ENCODE peak calls at places on chromosome 1, in eight cellular contexts. H, R, S, Z, D, Q, K and V are unnamed samples.

GRCh38 chr1:51941528-51941927 is 49.0 kb downstream of the RAB3B start:
- DNase-seq in H (no peak), R (no peak), S (no peak), Z (no peak), D (no peak), Q (no peak), K (peak), V (no peak)

GRCh38 chr1:43549921-43550597 is 19.4 kb downstream of the PTPRF start:
- DNase-seq in H (peak), R (peak), S (peak), Z (no peak), D (peak), Q (peak), K (no peak), V (no peak)

GRCh38 chr1:1797731-1798341 is 19.6 kb upstream of the NADK start:
- DNase-seq in H (no peak), R (no peak), S (no peak), Z (no peak), D (no peak), Q (no peak), K (no peak), V (peak)

GRCh38 chr1:16324456-16324890 is 27.8 kb downstream of the FBXO42 start:
- DNase-seq in H (peak), R (no peak), S (no peak), Z (peak), D (no peak), Q (peak), K (peak), V (peak)

GRCh38 chr1:54804471-54805132 is 3.5 kb upstream of the TTC22 start:
- DNase-seq in H (no peak), R (no peak), S (peak), Z (no peak), D (no peak), Q (no peak), K (peak), V (peak)

GRCh38 chr1:205948000-205948399 is 4.7 kb upstream of the SLC26A9 start:
- DNase-seq in H (no peak), R (no peak), S (no peak), Z (no peak), D (no peak), Q (no peak), K (no peak), V (peak)

GRCh38 chr1:6163191-6163972 is 16.7 kb downstream of the CHD5 start:
- DNase-seq in H (no peak), R (no peak), S (no peak), Z (no peak), D (no peak), Q (no peak), K (no peak), V (peak)

GRCh38 chr1:21622466-21623315 is 46.5 kb downstream of the RAP1GAP start:
- DNase-seq in H (peak), R (peak), S (no peak), Z (no peak), D (peak), Q (peak), K (no peak), V (peak)

GRCh38 chr1:151860504-151861187 is 7.1 kb upstream of the THEM5 start:
- DNase-seq in H (no peak), R (peak), S (no peak), Z (no peak), D (no peak), Q (no peak), K (no peak), V (no peak)

GRCh38 chr1:167797005-167797404 is 75.2 kb downstream of the MPZL1 start:
- DNase-seq in H (peak), R (peak), S (no peak), Z (peak), D (no peak), Q (peak), K (peak), V (peak)

GRCh38 chr1:228001738-228002535 is 4.9 kb upstream of the WNT3A start:
- DNase-seq in H (no peak), R (no peak), S (no peak), Z (no peak), D (no peak), Q (no peak), K (no peak), V (peak)

GRCh38 chr1:19336543-19336942 is 24.4 kb downstream of the SLC66A1 start:
- DNase-seq in H (peak), R (no peak), S (no peak), Z (no peak), D (no peak), Q (no peak), K (peak), V (peak)

GRCh38 chr1:104921552-104921951 is 1171.9 kb downstream of the AMY1C start:
- DNase-seq in H (no peak), R (no peak), S (no peak), Z (no peak), D (no peak), Q (no peak), K (peak), V (no peak)

GRCh38 chr1:54125671-54126070 is 27.1 kb downstream of the CDCP2 start:
- DNase-seq in H (peak), R (no peak), S (no peak), Z (no peak), D (no peak), Q (peak), K (peak), V (peak)

GRCh38 chr1:1246230-1246600 is 307 bp downstream of the C1QTNF12 start:
- DNase-seq in H (no peak), R (no peak), S (no peak), Z (no peak), D (no peak), Q (no peak), K (no peak), V (peak)

GRCh38 chr1:30479576-30479975 is 243.8 kb downstream of the MATN1 start:
- DNase-seq in H (no peak), R (no peak), S (no peak), Z (no peak), D (no peak), Q (no peak), K (no peak), V (no peak)

GRCh38 chr1:243490147-243490546 is 234.3 kb downstream of the SDCCAG8 start:
- DNase-seq in H (no peak), R (no peak), S (no peak), Z (no peak), D (no peak), Q (no peak), K (no peak), V (no peak)

GRCh38 chr1:32780628-32781267 is 36.4 kb downstream of the YARS1 start:
- DNase-seq in H (no peak), R (no peak), S (no peak), Z (no peak), D (no peak), Q (no peak), K (no peak), V (no peak)

GRCh38 chr1:162388615-162389014 is 7.1 kb downstream of the C1orf226 start:
- DNase-seq in H (peak), R (no peak), S (peak), Z (no peak), D (no peak), Q (no peak), K (peak), V (no peak)

GRCh38 chr1:157944666-157945280 is 48.7 kb upstream of the KIRREL1 start:
- DNase-seq in H (peak), R (no peak), S (no peak), Z (no peak), D (no peak), Q (no peak), K (no peak), V (no peak)

GRCh38 chr1:23421752-23422312 is 2.7 kb downstream of the TCEA3 start:
- DNase-seq in H (peak), R (no peak), S (no peak), Z (peak), D (no peak), Q (no peak), K (peak), V (peak)

GRCh38 chr1:232627645-232628334 is 2.1 kb downstream of the SIPA1L2 start:
- DNase-seq in H (peak), R (peak), S (no peak), Z (no peak), D (no peak), Q (peak), K (peak), V (no peak)

GRCh38 chr1:214902636-214903320 is 179.8 kb upstream of the KCNK2 start:
- DNase-seq in H (no peak), R (no peak), S (no peak), Z (no peak), D (no peak), Q (no peak), K (peak), V (no peak)

GRCh38 chr1:96075704-96076455 is 645.7 kb upstream of the PTBP2 start:
- DNase-seq in H (no peak), R (no peak), S (no peak), Z (no peak), D (no peak), Q (no peak), K (no peak), V (no peak)

GRCh38 chr1:185292237-185292636 is 24.8 kb downstream of the IVNS1ABP start:
- DNase-seq in H (no peak), R (no peak), S (no peak), Z (no peak), D (no peak), Q (no peak), K (no peak), V (no peak)

GRCh38 chr1:22528451-22528850 is 34.8 kb upstream of the EPHA8 start:
- DNase-seq in H (no peak), R (no peak), S (no peak), Z (no peak), D (no peak), Q (no peak), K (no peak), V (no peak)

GRCh38 chr1:204319462-204319861 is 40.3 kb downstream of the PLEKHA6 start:
- DNase-seq in H (peak), R (no peak), S (no peak), Z (peak), D (no peak), Q (peak), K (peak), V (no peak)

GRCh38 chr1:165717918-165718515 is 19.7 kb upstream of the ALDH9A1 start:
- DNase-seq in H (peak), R (peak), S (no peak), Z (peak), D (peak), Q (peak), K (peak), V (peak)

GRCh38 chr1:11147371-11147770 is 41.8 kb upstream of the ANGPTL7 start:
- DNase-seq in H (no peak), R (no peak), S (no peak), Z (no peak), D (no peak), Q (no peak), K (peak), V (no peak)

GRCh38 chr1:6634278-6635052 is 9.8 kb downstream of the THAP3 start:
- DNase-seq in H (peak), R (peak), S (no peak), Z (no peak), D (peak), Q (peak), K (peak), V (peak)

GRCh38 chr1:180542530-180543171 is 16.1 kb upstream of the OVAAL start:
- DNase-seq in H (no peak), R (no peak), S (no peak), Z (no peak), D (no peak), Q (no peak), K (peak), V (peak)
- TF ChIP-seq CTCF in H (no peak), R (no peak), S (no peak), Z (peak), D (no peak), Q (no peak), K (no peak), V (no peak)

GRCh38 chr1:220786337-220787068 is at the start of gene MTARC1:
- DNase-seq in H (peak), R (peak), S (peak), Z (no peak), D (peak), Q (peak), K (peak), V (peak)
- TF ChIP-seq CTCF in H (peak), R (no peak), S (peak), Z (peak), D (no peak), Q (no peak), K (no peak), V (no peak)

GRCh38 chr1:113835686-113836290 is 23.5 kb upstream of the RSBN1 start:
- DNase-seq in H (peak), R (peak), S (no peak), Z (peak), D (no peak), Q (peak), K (peak), V (peak)
- TF ChIP-seq CTCF in H (peak), R (peak), S (peak), Z (peak), D (peak), Q (no peak), K (peak), V (peak)

GRCh38 chr1:245512980-245513578 is 358.3 kb downstream of the KIF26B start:
- DNase-seq in H (no peak), R (peak), S (no peak), Z (no peak), D (peak), Q (no peak), K (peak), V (no peak)
- TF ChIP-seq CTCF in H (peak), R (peak), S (peak), Z (peak), D (no peak), Q (no peak), K (peak), V (no peak)

DNA sequence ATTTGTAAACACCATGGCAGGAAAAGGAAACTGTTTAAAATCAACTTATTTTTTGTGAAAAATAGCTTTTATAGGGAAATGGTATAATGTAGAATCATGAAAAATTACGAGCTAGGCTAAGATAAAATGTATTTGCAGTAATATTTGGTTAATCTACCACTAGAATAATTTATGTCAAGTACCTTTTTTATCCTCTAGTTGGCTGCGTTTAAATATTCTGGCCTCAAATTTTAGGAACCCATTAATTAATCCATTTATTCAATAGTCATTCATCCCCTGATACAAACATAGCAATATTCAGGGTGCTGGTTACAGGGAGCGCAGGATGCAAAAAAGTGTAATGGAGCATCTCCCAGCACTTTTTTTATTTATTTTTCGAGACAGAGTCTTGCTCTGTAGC is 8.6 kb upstream of the IER5 start:
- DNase-seq in H (no peak), R (no peak), S (no peak), Z (no peak), D (no peak), Q (no peak), K (no peak), V (no peak)
- TF ChIP-seq CTCF in H (no peak), R (no peak), S (peak), Z (no peak), D (no peak), Q (no peak), K (no peak), V (no peak)